ENCODE peak calls at places on chromosomes 6 and 20, in six cellular contexts. T, P, Q, J, E and V are unnamed samples.

GRCh38 chr6:42249279-42249678 is 31.6 kb upstream of the MRPS10 start:
- DNase-seq in T (no peak), P (peak; percentile 64), Q (no peak), J (no peak), E (no peak), V (no peak)

GRCh38 chr20:10761786-10762185 is 88.0 kb upstream of the JAG1 start:
- DNase-seq in T (no peak), P (no peak), Q (no peak), J (no peak), E (no peak), V (peak; percentile 68)

GRCh38 chr20:50915424-50915823 is 15.8 kb downstream of the ADNP start:
- DNase-seq in T (no peak), P (peak; percentile 40), Q (no peak), J (no peak), E (no peak), V (no peak)

GRCh38 chr6:135535989-135536414 is 38.5 kb upstream of the AHI1 start:
- DNase-seq in T (no peak), P (peak; percentile 67), Q (peak; percentile 53), J (no peak), E (no peak), V (no peak)

GRCh38 chr20:45882469-45883099 is 1.6 kb downstream of the ZSWIM1 start:
- DNase-seq in T (no peak), P (no peak), Q (no peak), J (no peak), E (no peak), V (no peak)

GRCh38 chr6:154995241-154996162 is at the start of gene TIAM2:
- DNase-seq in T (no peak), P (no peak), Q (peak; percentile 60), J (no peak), E (peak; percentile 13), V (peak; percentile 16)

GRCh38 chr6:154868143-154868594 is 126.9 kb upstream of the TIAM2 start:
- DNase-seq in T (no peak), P (peak; percentile 40), Q (peak; percentile 63), J (no peak), E (no peak), V (no peak)

GRCh38 chr6:7496266-7496875 is 45.1 kb upstream of the DSP start:
- DNase-seq in T (no peak), P (no peak), Q (peak; percentile 47), J (no peak), E (no peak), V (no peak)

GRCh38 chr6:116078945-116079344 is 18.3 kb upstream of the FRK start:
- DNase-seq in T (no peak), P (no peak), Q (no peak), J (no peak), E (no peak), V (no peak)

GRCh38 chr6:22877946-22878705 is 308.8 kb downstream of the HDGFL1 start:
- DNase-seq in T (no peak), P (no peak), Q (no peak), J (no peak), E (no peak), V (no peak)

GRCh38 chr6:111592726-111593515 is 12.8 kb downstream of the TRAF3IP2 start:
- DNase-seq in T (no peak), P (no peak), Q (no peak), J (no peak), E (no peak), V (no peak)

GRCh38 chr20:12969071-12969669 is 39.6 kb upstream of the SPTLC3 start:
- DNase-seq in T (no peak), P (no peak), Q (no peak), J (no peak), E (no peak), V (no peak)

GRCh38 chr6:163214259-163214658 is 200.3 kb upstream of the QKI start:
- DNase-seq in T (no peak), P (no peak), Q (no peak), J (no peak), E (no peak), V (no peak)

GRCh38 chr6:163212123-163212522 is 202.4 kb upstream of the QKI start:
- DNase-seq in T (no peak), P (no peak), Q (no peak), J (no peak), E (no peak), V (no peak)

GRCh38 chr6:163206196-163206595 is 208.3 kb upstream of the QKI start:
- DNase-seq in T (no peak), P (no peak), Q (no peak), J (no peak), E (no peak), V (no peak)

GRCh38 chr6:163207984-163208383 is 206.5 kb upstream of the QKI start:
- DNase-seq in T (no peak), P (no peak), Q (no peak), J (no peak), E (no peak), V (no peak)

DNA sequence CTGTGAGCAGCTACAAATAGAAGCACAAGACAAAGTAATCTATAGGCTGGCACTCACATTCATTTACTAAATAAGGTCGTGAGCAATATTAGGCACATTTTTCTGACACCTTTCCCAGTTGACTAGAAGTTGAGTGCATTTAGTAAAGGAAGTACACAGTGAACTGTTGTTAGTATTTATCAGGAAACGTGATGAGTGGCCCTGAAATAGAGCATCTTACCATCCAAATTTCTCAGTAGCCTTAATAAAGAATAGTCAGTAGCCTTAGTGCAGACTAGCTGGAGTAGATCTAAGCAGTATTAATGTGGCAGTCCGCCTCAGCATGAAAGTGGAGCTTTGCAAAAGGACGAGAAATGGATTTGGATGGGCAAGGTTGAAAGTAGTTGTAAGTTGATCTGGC is 205.5 kb upstream of the QKI start:
- DNase-seq in T (no peak), P (no peak), Q (peak; percentile 83), J (no peak), E (no peak), V (no peak)
- H3K27ac ChIP-seq in T (no peak overlapping the region), P (no peak overlapping the region), Q (peak overlapping the region; percentile 88), J (no peak overlapping the region), E (no peak overlapping the region), V (no peak overlapping the region)

DNA sequence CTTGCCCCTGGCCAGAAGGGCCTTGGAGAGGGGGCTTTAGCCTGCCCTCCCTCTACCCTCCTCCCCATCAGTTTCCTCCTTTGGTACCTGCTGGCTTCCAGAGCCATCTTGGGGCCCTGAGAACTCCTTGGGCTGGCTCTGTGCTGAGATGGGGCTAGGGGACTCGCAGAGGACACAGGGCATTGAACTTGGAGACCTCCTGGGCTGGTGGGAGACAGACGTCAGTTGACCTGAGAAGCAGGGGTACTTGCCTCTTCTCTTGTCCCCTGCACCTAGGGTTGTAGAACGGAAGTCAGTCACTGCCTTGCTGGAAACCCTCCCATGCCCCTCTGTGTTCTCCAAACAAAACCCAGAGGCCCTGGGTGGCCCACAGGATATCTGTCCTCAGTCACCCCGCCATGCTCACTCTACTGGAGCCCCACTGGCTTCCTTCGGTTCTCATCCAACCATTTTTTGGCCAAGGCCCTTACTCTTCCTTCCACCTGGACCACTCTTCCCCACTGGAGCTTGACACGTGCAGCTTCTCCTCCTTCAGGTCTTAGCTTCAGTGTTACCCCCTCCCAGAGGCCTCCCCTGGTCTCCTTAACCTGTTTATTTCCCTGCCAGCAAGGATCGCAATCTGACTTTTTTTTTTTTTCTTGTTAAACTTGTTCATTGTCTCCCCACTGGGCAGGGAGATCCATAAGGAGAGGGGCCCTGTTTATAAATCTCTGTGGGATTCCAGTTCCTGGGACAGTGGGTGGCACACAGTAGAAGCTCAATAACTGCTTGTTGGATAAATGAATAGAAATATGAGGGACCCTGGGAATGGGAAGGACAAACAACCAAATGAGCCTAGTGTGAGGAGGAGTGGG is 971 bp downstream of the RBCK1 start:
- DNase-seq in T (no peak), P (no peak), Q (no peak), J (no peak), E (no peak), V (no peak)
- H3K4me3 ChIP-seq in T (peak overlapping the region; percentile 99), P (peak overlapping the region; percentile 92), Q (peak overlapping the region; percentile 92), J (peak overlapping the region; percentile 88), E (peak overlapping the region; percentile 98), V (peak overlapping the region; percentile 96)

DNA sequence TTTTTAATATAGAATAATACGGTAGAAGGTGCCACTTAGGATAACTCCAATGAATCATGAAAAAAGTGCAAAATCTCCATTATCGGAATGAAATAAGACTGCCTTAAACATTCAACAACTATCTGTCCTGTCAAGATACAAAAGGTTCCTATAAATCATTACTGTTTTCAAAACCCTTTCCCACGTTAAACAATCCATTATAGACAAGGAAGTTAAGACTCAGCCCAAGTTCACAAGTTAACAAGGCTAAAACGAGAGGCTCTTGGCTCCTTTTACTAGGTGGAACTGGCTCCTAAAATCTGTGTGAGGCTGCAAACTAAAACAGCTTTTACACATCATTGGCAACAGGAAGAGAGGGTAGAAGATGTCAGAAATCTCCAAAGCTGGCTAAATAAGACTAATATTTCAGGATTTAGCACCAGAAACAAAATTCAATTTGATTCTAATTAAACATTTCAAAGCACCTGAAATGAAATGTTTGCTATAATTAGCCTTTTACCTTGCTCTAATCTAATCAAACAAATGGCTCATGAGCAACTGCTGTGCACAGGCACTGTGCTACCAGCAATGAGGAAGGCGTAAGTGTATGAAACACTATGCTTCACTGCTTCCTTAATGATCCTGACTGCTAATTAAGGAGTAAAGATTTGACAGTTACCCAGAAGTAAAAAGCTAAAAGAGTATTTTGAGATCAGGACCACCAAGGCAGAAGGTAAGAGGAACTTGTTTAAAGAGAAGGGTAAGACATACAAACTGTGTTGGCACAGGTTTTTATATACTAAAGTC is 109.7 kb downstream of the DST start:
- DNase-seq in T (no peak), P (no peak), Q (no peak), J (no peak), E (no peak), V (no peak)
- H3K4me1 ChIP-seq in T (no peaks in the 10 kb centered on the region), P (no peaks in the 10 kb centered on the region), Q (no peaks in the 10 kb centered on the region), J (no peaks in the 10 kb centered on the region), E (peaks cover 10% of the 10 kb centered on the region), V (peaks cover 35% of the 10 kb centered on the region)

GRCh38 chr6:119355157-119355556 is 5.6 kb upstream of the MAN1A1 start:
- DNase-seq in T (no peak), P (no peak), Q (no peak), J (no peak), E (no peak), V (no peak)
- H3K27ac ChIP-seq in T (no peak overlapping the region), P (no peak overlapping the region), Q (no peak overlapping the region), J (peak overlapping the region; percentile 16), E (no peak overlapping the region), V (no peak overlapping the region)

GRCh38 chr20:47352332-47353223 is 3.9 kb downstream of the ZMYND8 start:
- DNase-seq in T (no peak), P (peak; percentile 42), Q (no peak), J (no peak), E (peak; percentile 89), V (peak; percentile 90)
- H3K4me3 ChIP-seq in T (no peak overlapping the region), P (peak overlapping the region; percentile 29), Q (no peak overlapping the region), J (peak overlapping the region; percentile 49), E (no peak overlapping the region), V (no peak overlapping the region)

DNA sequence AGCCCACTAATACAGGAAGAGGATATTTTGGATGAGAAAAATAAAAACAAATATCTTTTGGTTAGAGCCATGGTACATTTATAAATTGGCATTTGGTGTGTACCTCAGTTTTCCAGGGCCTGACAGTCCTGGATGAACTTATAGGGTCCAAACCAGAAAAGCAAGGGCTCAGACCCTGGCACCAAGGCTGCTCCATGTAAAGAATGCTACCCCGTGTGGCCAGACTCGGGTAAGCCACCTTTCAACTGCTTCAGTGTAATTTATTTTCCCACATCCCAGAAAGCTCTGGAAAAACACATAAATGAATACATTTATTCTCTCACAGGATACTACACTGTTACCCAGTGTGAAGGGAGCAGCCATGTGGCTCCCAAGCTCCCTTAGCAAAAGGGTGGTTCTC is 13.9 kb downstream of the MRPL14 start:
- DNase-seq in T (no peak), P (no peak), Q (no peak), J (no peak), E (no peak), V (no peak)
- H3K4me1 ChIP-seq in T (peaks cover 8% of the 10 kb centered on the region), P (peaks cover 38% of the 10 kb centered on the region), Q (peaks cover 4% of the 10 kb centered on the region), J (no peaks in the 10 kb centered on the region), E (peaks cover 27% of the 10 kb centered on the region), V (peaks cover 22% of the 10 kb centered on the region)

GRCh38 chr6:33250731-33251130 is 20.9 kb downstream of the VPS52 start:
- DNase-seq in T (no peak), P (no peak), Q (no peak), J (no peak), E (no peak), V (no peak)
- H3K27ac ChIP-seq in T (no peak overlapping the region), P (peak overlapping the region; percentile 36), Q (no peak overlapping the region), J (peak overlapping the region; percentile 98), E (no peak overlapping the region), V (no peak overlapping the region)